ENCODE peak calls at places on chromosomes 11 and 22, in five cellular contexts. One of them, this sample, is unnamed.

GRCh38 chr11:10900686-10901415 is 43.0 kb upstream of the ZBED5 start:
- DNase-seq in cardiac muscle cell: peak
- DNase-seq in naive B cell: no peak
- DNase-seq in germinal center: no peak
- DNase-seq in cardiac fibroblast: no peak
- DNase-seq in this sample: no peak

GRCh38 chr22:23533328-23533762 is 46.7 kb downstream of the IGLL1 start:
- DNase-seq in cardiac muscle cell: peak
- DNase-seq in cardiac fibroblast: no peak
- DNase-seq in naive B cell: no peak
- DNase-seq in germinal center: peak
- DNase-seq in this sample: peak

GRCh38 chr11:44016129-44016528 is 31.7 kb upstream of the ACCSL start:
- DNase-seq in cardiac fibroblast: peak
- DNase-seq in cardiac muscle cell: no peak
- DNase-seq in germinal center: no peak
- DNase-seq in naive B cell: no peak
- DNase-seq in this sample: peak

GRCh38 chr11:118176400-118177134 is at the start of gene SCN2B:
- DNase-seq in cardiac muscle cell: peak
- DNase-seq in naive B cell: no peak
- DNase-seq in cardiac fibroblast: no peak
- DNase-seq in germinal center: no peak
- DNase-seq in this sample: no peak

GRCh38 chr11:61917357-61918109 is at the start of gene RAB3IL1:
- DNase-seq in cardiac fibroblast: peak
- DNase-seq in cardiac muscle cell: peak
- DNase-seq in naive B cell: no peak
- DNase-seq in germinal center: no peak
- DNase-seq in this sample: peak

GRCh38 chr11:67379061-67380058 is 6.0 kb upstream of the CLCF1 start:
- DNase-seq in cardiac fibroblast: peak
- DNase-seq in naive B cell: no peak
- DNase-seq in germinal center: no peak
- DNase-seq in cardiac muscle cell: no peak
- DNase-seq in this sample: no peak

GRCh38 chr22:31970490-31971444 is 26.4 kb downstream of the YWHAH start:
- DNase-seq in germinal center: peak
- DNase-seq in naive B cell: peak
- DNase-seq in cardiac fibroblast: peak
- DNase-seq in cardiac muscle cell: peak
- DNase-seq in this sample: peak

GRCh38 chr22:41725510-41726110 is 26.3 kb downstream of the MEI1 start:
- DNase-seq in cardiac fibroblast: no peak
- DNase-seq in naive B cell: no peak
- DNase-seq in germinal center: no peak
- DNase-seq in cardiac muscle cell: no peak
- DNase-seq in this sample: no peak

GRCh38 chr11:69301491-69302401 is 7.8 kb downstream of the MYEOV start:
- DNase-seq in cardiac muscle cell: no peak
- DNase-seq in cardiac fibroblast: peak
- DNase-seq in naive B cell: no peak
- DNase-seq in germinal center: no peak
- DNase-seq in this sample: peak

GRCh38 chr11:85823816-85824215 is 12.9 kb upstream of the SYTL2 start:
- DNase-seq in naive B cell: no peak
- DNase-seq in germinal center: no peak
- DNase-seq in cardiac fibroblast: no peak
- DNase-seq in cardiac muscle cell: no peak
- DNase-seq in this sample: no peak

GRCh38 chr11:34140149-34140548 is 34.7 kb downstream of the NAT10 start:
- DNase-seq in germinal center: no peak
- DNase-seq in cardiac muscle cell: no peak
- DNase-seq in naive B cell: no peak
- DNase-seq in cardiac fibroblast: no peak
- DNase-seq in this sample: no peak

GRCh38 chr11:44671234-44671633 is 55.5 kb upstream of the TSPAN18 start:
- DNase-seq in cardiac muscle cell: no peak
- DNase-seq in cardiac fibroblast: no peak
- DNase-seq in naive B cell: no peak
- DNase-seq in germinal center: no peak
- DNase-seq in this sample: no peak

GRCh38 chr11:129385801-129386200 is 10.2 kb downstream of the BARX2 start:
- DNase-seq in cardiac muscle cell: no peak
- DNase-seq in cardiac fibroblast: no peak
- DNase-seq in germinal center: no peak
- DNase-seq in naive B cell: no peak
- DNase-seq in this sample: no peak

GRCh38 chr11:72805214-72805613 is 9.0 kb upstream of the ATG16L2 start:
- DNase-seq in cardiac fibroblast: no peak
- DNase-seq in germinal center: no peak
- DNase-seq in cardiac muscle cell: no peak
- DNase-seq in naive B cell: no peak
- DNase-seq in this sample: no peak

GRCh38 chr11:23112987-23113886 is 253.0 kb upstream of the CCDC179 start:
- DNase-seq in germinal center: peak
- DNase-seq in cardiac fibroblast: peak
- DNase-seq in cardiac muscle cell: peak
- DNase-seq in naive B cell: no peak
- DNase-seq in this sample: peak